ENCODE peak calls at places on chromosomes 3 and 15, in nine cellular contexts. W is HCT116; J is K562; Y is CD8-positive, alpha-beta memory T cell; N is A673; E is caudate nucleus; B is GM23248; K is CD8-positive, alpha-beta T cell; H is AG04450. P is an unnamed sample.

GRCh38 chr3:42830437-42831320 is 21.4 kb downstream of the ACKR2 start:
- DNase-seq in W (peak), J (peak), Y (no peak), N (peak), E (no peak), B (peak), K (no peak), H (no peak), P (no peak)

GRCh38 chr3:14926592-14926991 is 20.8 kb upstream of the NR2C2 start:
- DNase-seq in W (no peak), J (no peak), Y (no peak), N (no peak), E (no peak), B (no peak), K (no peak), H (no peak), P (no peak)

GRCh38 chr15:100438570-100438969 is 90.2 kb downstream of the CERS3 start:
- DNase-seq in W (no peak), J (peak), Y (no peak), N (peak), E (no peak), B (peak), K (peak), H (no peak), P (no peak)

GRCh38 chr3:105944281-105944680 is 75.5 kb upstream of the CBLB start:
- DNase-seq in W (no peak), J (no peak), Y (no peak), N (no peak), E (no peak), B (peak), K (no peak), H (no peak), P (no peak)

GRCh38 chr3:98339031-98339430 is 14.6 kb upstream of the OR5K4 start:
- DNase-seq in W (no peak), J (no peak), Y (no peak), N (no peak), E (no peak), B (no peak), K (no peak), H (no peak), P (no peak)

GRCh38 chr15:91537868-91538267 is 315.6 kb upstream of the SLCO3A1 start:
- DNase-seq in W (no peak), J (no peak), Y (no peak), N (no peak), E (no peak), B (peak), K (no peak), H (no peak), P (no peak)

GRCh38 chr15:96408591-96409183 is 78.2 kb downstream of the NR2F2 start:
- DNase-seq in W (no peak), J (peak), Y (no peak), N (no peak), E (no peak), B (peak), K (no peak), H (no peak), P (no peak)

GRCh38 chr15:48560321-48561051 is 85.0 kb downstream of the FBN1 start:
- DNase-seq in W (no peak), J (no peak), Y (no peak), N (no peak), E (no peak), B (peak), K (no peak), H (no peak), P (no peak)

GRCh38 chr3:10370429-10370828 is 49.5 kb upstream of the SEC13 start:
- DNase-seq in W (no peak), J (peak), Y (no peak), N (no peak), E (no peak), B (peak), K (no peak), H (peak), P (no peak)

GRCh38 chr3:114494498-114494897 is 200.7 kb downstream of the TIGIT start:
- DNase-seq in W (no peak), J (no peak), Y (no peak), N (no peak), E (no peak), B (no peak), K (no peak), H (no peak), P (no peak)

GRCh38 chr15:75314552-75315290 is 21.1 kb upstream of the COMMD4 start:
- DNase-seq in W (no peak), J (no peak), Y (no peak), N (no peak), E (no peak), B (no peak), K (no peak), H (no peak), P (no peak)

GRCh38 chr3:136787226-136787793 is 31.6 kb upstream of the SLC35G2 start:
- DNase-seq in W (no peak), J (peak), Y (peak), N (peak), E (no peak), B (peak), K (peak), H (no peak), P (no peak)

GRCh38 chr15:55289011-55289572 is 521 bp downstream of the RAB27A start:
- DNase-seq in W (no peak), J (peak), Y (peak), N (no peak), E (no peak), B (peak), K (peak), H (no peak), P (peak)

GRCh38 chr3:32293908-32294307 is 55.4 kb downstream of the CMTM8 start:
- DNase-seq in W (no peak), J (no peak), Y (no peak), N (no peak), E (no peak), B (no peak), K (no peak), H (no peak), P (no peak)

GRCh38 chr15:100111103-100112060 is 230.4 kb downstream of the ADAMTS17 start:
- DNase-seq in W (peak), J (peak), Y (no peak), N (peak), E (no peak), B (peak), K (no peak), H (peak), P (peak)

GRCh38 chr15:22265961-22266360 is 185.6 kb downstream of the OR4M2 start:
- DNase-seq in W (no peak), J (no peak), Y (no peak), N (no peak), E (no peak), B (no peak), K (no peak), H (no peak), P (no peak)

GRCh38 chr15:89593018-89593417 is 17.7 kb downstream of the TICRR start:
- DNase-seq in W (no peak), J (no peak), Y (no peak), N (no peak), E (no peak), B (no peak), K (no peak), H (no peak), P (no peak)

GRCh38 chr3:151383956-151384355 is 597 bp downstream of the P2RY12 start:
- DNase-seq in W (no peak), J (no peak), Y (no peak), N (peak), E (no peak), B (no peak), K (no peak), H (no peak), P (no peak)

GRCh38 chr3:141853146-141853690 is 23.2 kb upstream of the ATP1B3 start:
- DNase-seq in W (no peak), J (no peak), Y (no peak), N (no peak), E (no peak), B (peak), K (no peak), H (no peak), P (no peak)

GRCh38 chr3:184565421-184566211 is 4.0 kb downstream of the EPHB3 start:
- DNase-seq in W (peak), J (no peak), Y (no peak), N (peak), E (no peak), B (peak), K (no peak), H (peak), P (peak)

GRCh38 chr3:193845144-193845543 is 252.1 kb downstream of the OPA1 start:
- DNase-seq in W (no peak), J (no peak), Y (no peak), N (no peak), E (no peak), B (no peak), K (no peak), H (no peak), P (no peak)

GRCh38 chr15:68816158-68816557 is 4.5 kb downstream of the ANP32A start:
- DNase-seq in W (no peak), J (no peak), Y (no peak), N (no peak), E (no peak), B (no peak), K (no peak), H (no peak), P (no peak)

GRCh38 chr15:60528530-60528929 is 49.6 kb upstream of the ICE2 start:
- DNase-seq in W (no peak), J (no peak), Y (peak), N (no peak), E (no peak), B (peak), K (no peak), H (no peak), P (no peak)

GRCh38 chr3:100978036-100978659 is 15.1 kb downstream of the ABI3BP start:
- DNase-seq in W (no peak), J (no peak), Y (no peak), N (no peak), E (no peak), B (peak), K (no peak), H (no peak), P (no peak)

GRCh38 chr3:79167651-79168416 is 600.0 kb downstream of the ROBO1 start:
- DNase-seq in W (no peak), J (no peak), Y (no peak), N (peak), E (no peak), B (peak), K (no peak), H (peak), P (no peak)

GRCh38 chr3:112365636-112366035 is 32.7 kb downstream of the CD200 start:
- DNase-seq in W (no peak), J (no peak), Y (no peak), N (no peak), E (no peak), B (no peak), K (no peak), H (no peak), P (no peak)

GRCh38 chr3:48674505-48674904 is 11.2 kb downstream of the NCKIPSD start:
- DNase-seq in W (no peak), J (no peak), Y (no peak), N (no peak), E (no peak), B (no peak), K (no peak), H (no peak), P (no peak)

GRCh38 chr15:40937762-40938529 is 8.8 kb downstream of the DLL4 start:
- DNase-seq in W (peak), J (no peak), Y (no peak), N (no peak), E (no peak), B (peak), K (no peak), H (no peak), P (no peak)

GRCh38 chr15:86588413-86588812 is 508.7 kb downstream of the AGBL1 start:
- DNase-seq in W (no peak), J (no peak), Y (no peak), N (no peak), E (no peak), B (no peak), K (no peak), H (no peak), P (no peak)

GRCh38 chr15:52797625-52798501 is 7.7 kb upstream of the ONECUT1 start:
- DNase-seq in W (no peak), J (no peak), Y (no peak), N (no peak), E (no peak), B (no peak), K (no peak), H (no peak), P (no peak)
- H3K27ac ChIP-seq in W (no peak), J (no peak), Y (no peak), N (no peak), E (no peak), B (no peak), K (no peak), H (no peak), P (no peak)

GRCh38 chr15:80153900-80154299 is 1.1 kb downstream of the FAH start:
- DNase-seq in W (no peak), J (peak), Y (no peak), N (no peak), E (no peak), B (no peak), K (no peak), H (no peak), P (no peak)
- H3K27ac ChIP-seq in W (no peak), J (peak), Y (peak), N (no peak), E (no peak), B (peak), K (no peak), H (peak), P (no peak)

GRCh38 chr3:30760737-30761136 is 133.7 kb downstream of the GADL1 start:
- DNase-seq in W (no peak), J (no peak), Y (no peak), N (no peak), E (no peak), B (no peak), K (no peak), H (no peak), P (no peak)
- H3K27ac ChIP-seq in W (no peak), J (no peak), Y (no peak), N (no peak), E (no peak), B (no peak), K (no peak), H (no peak), P (no peak)

GRCh38 chr3:160403028-160403545 is 3.6 kb downstream of the SMC4 start:
- DNase-seq in W (no peak), J (no peak), Y (no peak), N (no peak), E (no peak), B (peak), K (no peak), H (no peak), P (no peak)
- H3K27ac ChIP-seq in W (no peak), J (peak), Y (peak), N (peak), E (no peak), B (peak), K (no peak), H (no peak), P (peak)

DNA sequence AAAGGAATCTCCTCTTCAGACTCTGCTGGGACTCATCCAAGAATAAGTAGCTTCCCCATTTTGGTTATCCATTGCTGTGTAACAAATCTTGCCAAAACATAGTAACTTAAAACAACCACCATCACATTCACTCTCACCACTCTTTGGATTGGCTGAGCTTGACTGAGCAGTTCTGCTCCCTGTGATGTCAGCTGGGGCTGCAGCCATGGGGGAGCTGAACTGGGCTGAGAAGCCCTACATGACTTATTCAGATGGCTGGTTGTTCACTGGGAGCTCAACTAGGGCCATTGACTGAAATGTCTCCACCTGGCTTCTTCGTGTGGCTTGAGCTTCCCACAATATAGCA is 36.9 kb upstream of the CDV3 start:
- DNase-seq in W (no peak), J (no peak), Y (no peak), N (no peak), E (no peak), B (no peak), K (no peak), H (no peak), P (no peak)
- H3K27ac ChIP-seq in W (no peak), J (no peak), Y (no peak), N (no peak), E (no peak), B (peak), K (no peak), H (peak), P (peak)

GRCh38 chr3:12661926-12662592 is 1.9 kb downstream of the RAF1 start:
- DNase-seq in W (no peak), J (no peak), Y (no peak), N (no peak), E (no peak), B (no peak), K (no peak), H (no peak), P (peak)
- H3K27ac ChIP-seq in W (peak), J (peak), Y (peak), N (peak), E (peak), B (peak), K (no peak), H (no peak), P (peak)

DNA sequence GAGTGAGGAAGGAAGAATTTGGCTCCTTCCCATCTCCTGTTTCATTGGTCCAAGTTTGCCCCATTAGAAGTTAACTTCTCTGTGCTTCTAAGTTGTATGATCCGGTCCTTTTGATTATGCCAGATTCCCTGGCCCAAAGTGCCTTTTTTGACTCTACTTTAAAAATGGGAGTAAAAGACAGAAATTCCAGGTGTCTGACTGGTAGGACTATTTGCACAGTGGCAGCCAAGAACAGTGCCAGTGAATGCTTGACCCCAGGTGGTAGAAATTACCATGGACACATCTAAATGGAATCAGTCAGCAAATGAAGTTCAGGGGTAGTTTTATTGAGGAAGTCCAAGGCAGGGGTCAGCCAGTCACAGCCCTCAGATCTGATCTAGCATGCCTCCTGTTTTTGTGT is 253.5 kb upstream of the TGFBR2 start:
- DNase-seq in W (no peak), J (no peak), Y (no peak), N (no peak), E (no peak), B (no peak), K (no peak), H (no peak), P (no peak)
- H3K27ac ChIP-seq in W (no peak), J (no peak), Y (no peak), N (no peak), E (no peak), B (no peak), K (no peak), H (no peak), P (peak)

DNA sequence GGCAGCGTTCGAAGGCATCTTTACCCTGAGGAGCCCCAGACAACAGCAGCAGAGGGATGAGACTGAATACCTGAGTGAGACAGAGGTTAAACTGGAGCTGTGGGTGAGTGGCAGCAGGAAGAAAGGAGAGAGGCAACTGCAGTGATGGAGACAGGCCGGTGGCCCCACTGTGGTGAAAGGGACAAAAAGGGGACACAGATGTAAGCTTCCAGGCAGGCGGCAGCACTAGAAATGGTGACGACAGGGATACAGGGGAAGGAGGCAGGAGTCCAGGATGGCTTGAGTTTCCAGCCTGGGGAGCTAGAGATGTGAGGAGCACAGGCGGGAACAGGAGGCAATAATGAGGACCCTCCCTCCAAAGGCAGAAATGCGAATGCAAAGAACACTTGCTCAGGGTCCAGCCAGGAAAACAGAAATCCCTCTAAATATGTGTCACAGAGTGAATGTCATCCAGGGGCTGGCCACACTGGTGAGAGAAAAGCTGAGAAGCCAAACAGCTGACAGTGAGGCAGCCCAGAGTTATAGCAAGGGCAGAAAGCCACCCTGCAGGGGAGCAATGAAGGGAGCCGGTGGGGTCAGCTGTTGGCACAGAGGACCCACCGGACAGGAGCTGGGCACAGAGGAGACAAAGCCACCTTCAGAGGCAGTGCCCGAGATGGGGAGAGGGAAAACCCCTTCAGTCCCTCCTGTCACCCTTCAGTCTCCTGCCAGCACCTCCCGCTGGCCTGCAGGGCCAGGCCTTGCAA is 70.1 kb downstream of the TBC1D2B start:
- DNase-seq in W (no peak), J (no peak), Y (no peak), N (no peak), E (no peak), B (no peak), K (no peak), H (no peak), P (no peak)
- H3K27ac ChIP-seq in W (no peak), J (no peak), Y (no peak), N (no peak), E (no peak), B (peak), K (no peak), H (peak), P (peak)

P was measured in coronary artery.